ENCODE peak calls at places on chromosomes 1 and 21, in ten cellular contexts. M is GM12864, U is cardiac fibroblast, B is GM06990, J is GM13976, S is adrenal gland, W is Panc1, F is AG09309, N is heart right ventricle, Y is progenitor cell of endocrine pancreas. A is an unnamed sample.

GRCh38 chr21:34535886-34536285 is 23.9 kb upstream of the KCNE1 start:
- DNase-seq in Y (no peak), W (no peak), J (no peak), B (no peak), N (no peak), M (no peak), S (no peak), F (no peak), U (no peak), A (no peak)

GRCh38 chr21:46161800-46162592 is 6.6 kb upstream of the FTCD start:
- DNase-seq in U (no peak), S (no peak), M (no peak), J (no peak), Y (no peak), B (peak), W (no peak), F (no peak), N (no peak), A (peak)

GRCh38 chr1:45750298-45751038 is at the start of gene IPP:
- DNase-seq in N (peak), J (peak), B (peak), M (peak), W (peak), S (peak), U (peak), F (peak), Y (peak), A (peak)

GRCh38 chr1:36847761-36848160 is 186.6 kb downstream of the GRIK3 start:
- DNase-seq in W (no peak), J (no peak), S (no peak), Y (no peak), U (no peak), M (no peak), F (no peak), B (no peak), N (no peak), A (no peak)

GRCh38 chr1:52631759-52632331 is 1.1 kb upstream of the SHISAL2A start:
- DNase-seq in W (no peak), F (no peak), J (no peak), U (no peak), M (no peak), Y (no peak), B (no peak), S (no peak), N (no peak), A (no peak)

GRCh38 chr1:29513357-29513756 is 277.0 kb downstream of the PTPRU start:
- DNase-seq in U (peak), N (no peak), J (peak), W (peak), S (peak), M (no peak), B (no peak), F (peak), Y (no peak), A (peak)

GRCh38 chr21:46151261-46151988 is 4.0 kb downstream of the FTCD start:
- DNase-seq in S (peak), N (no peak), B (peak), F (no peak), U (no peak), M (no peak), J (no peak), W (no peak), Y (no peak), A (peak)

GRCh38 chr1:8821084-8821483 is 3.6 kb upstream of the RERE start:
- DNase-seq in S (no peak), B (no peak), J (no peak), F (no peak), Y (no peak), U (no peak), M (no peak), W (no peak), N (no peak), A (no peak)

GRCh38 chr1:59814180-59814900 is 409 bp upstream of the HOOK1 start:
- DNase-seq in W (no peak), U (no peak), B (peak), J (peak), M (peak), Y (peak), N (peak), F (no peak), S (peak), A (no peak)

GRCh38 chr1:244391761-244392160 is 59.9 kb downstream of the ADSS2 start:
- DNase-seq in N (no peak), F (no peak), M (no peak), W (no peak), Y (no peak), J (no peak), U (no peak), B (no peak), S (no peak), A (peak)

GRCh38 chr1:162562452-162562828 is 918 bp downstream of the UAP1 start:
- DNase-seq in M (no peak), W (peak), U (peak), F (no peak), S (no peak), N (no peak), Y (no peak), B (no peak), J (no peak), A (no peak)

GRCh38 chr1:173038875-173039554 is 11.7 kb downstream of the TNFSF18 start:
- DNase-seq in W (no peak), Y (no peak), S (no peak), F (no peak), B (no peak), N (no peak), J (no peak), U (no peak), M (no peak), A (no peak)

GRCh38 chr1:244730153-244730933 is 77.4 kb downstream of the DESI2 start:
- DNase-seq in M (no peak), B (peak), U (peak), N (peak), F (no peak), W (no peak), Y (peak), J (peak), S (peak), A (peak)

GRCh38 chr1:159429074-159429861 is 2.7 kb upstream of the OR10J4 start:
- DNase-seq in M (no peak), N (no peak), B (no peak), Y (no peak), W (no peak), U (peak), J (no peak), F (peak), S (no peak), A (no peak)

GRCh38 chr1:160256396-160257046 is 5.8 kb downstream of the DCAF8 start:
- DNase-seq in N (no peak), Y (no peak), B (no peak), U (peak), J (no peak), M (no peak), W (no peak), S (peak), F (no peak), A (no peak)

GRCh38 chr21:16587671-16588379 is 858.0 kb downstream of the USP25 start:
- DNase-seq in W (no peak), N (no peak), U (peak), M (no peak), B (no peak), Y (no peak), F (peak), S (peak), J (no peak), A (no peak)

GRCh38 chr21:45506241-45506817 is 35.9 kb downstream of the SLC19A1 start:
- DNase-seq in F (no peak), S (no peak), J (no peak), N (no peak), Y (no peak), W (no peak), B (no peak), U (no peak), M (no peak), A (no peak)

GRCh38 chr1:197915217-197915616 is 2.0 kb upstream of the LHX9 start:
- DNase-seq in W (no peak), M (no peak), B (no peak), N (no peak), U (no peak), S (no peak), Y (no peak), F (no peak), J (no peak), A (no peak)

GRCh38 chr1:155688318-155689121 is at the start of the genes DAP3 and YY1AP1:
- DNase-seq in U (peak), F (peak), S (peak), W (peak), B (peak), M (peak), J (peak), N (peak), Y (peak), A (peak)
- TF ChIP-seq CTCF in U (no peak), F (no peak), S (no peak), W (no peak), B (no peak), M (no peak), J (no peak), N (no peak), Y (no peak), A (no peak)

GRCh38 chr1:93151474-93151873 is 28.7 kb downstream of the TMED5 start:
- DNase-seq in N (no peak), J (no peak), Y (no peak), S (no peak), M (no peak), F (no peak), W (no peak), U (no peak), B (no peak), A (no peak)

GRCh38 chr1:93148001-93148400 is 32.2 kb downstream of the TMED5 start:
- DNase-seq in M (no peak), W (no peak), N (no peak), J (no peak), S (no peak), U (peak), F (no peak), B (no peak), Y (no peak), A (no peak)

GRCh38 chr1:93152835-93153234 is 27.4 kb downstream of the TMED5 start:
- DNase-seq in S (no peak), U (no peak), F (no peak), W (no peak), J (no peak), N (no peak), M (no peak), Y (no peak), B (no peak), A (no peak)

GRCh38 chr1:93154898-93155297 is 25.3 kb downstream of the TMED5 start:
- DNase-seq in Y (no peak), F (no peak), S (no peak), J (no peak), M (no peak), W (no peak), U (no peak), B (no peak), N (no peak), A (no peak)

DNA sequence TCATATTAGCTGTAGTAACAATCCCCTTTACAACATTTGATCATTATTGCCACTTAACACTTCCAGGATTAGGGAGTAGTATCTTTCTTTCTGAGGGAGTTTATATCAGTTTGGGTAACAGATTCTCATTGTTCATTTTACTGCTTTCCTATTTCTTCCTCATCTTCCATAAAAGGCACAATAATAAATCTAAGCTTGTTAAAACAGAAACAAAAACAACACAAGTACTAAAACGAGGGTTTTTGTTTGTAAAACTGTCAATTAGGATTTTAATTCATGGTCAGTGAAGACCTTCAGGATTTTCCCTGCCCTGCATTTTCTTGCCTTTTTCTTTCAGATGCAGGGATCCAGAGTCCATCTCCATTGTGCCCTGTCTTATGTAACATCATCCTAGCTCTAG is 29.5 kb downstream of the TMED5 start:
- DNase-seq in B (no peak), Y (no peak), S (no peak), N (no peak), F (no peak), J (no peak), U (no peak), M (no peak), W (no peak), A (no peak)
- TF ChIP-seq CTCF in B (no peak), Y (no peak), S (no peak), N (no peak), F (no peak), J (no peak), U (no peak), M (no peak), W (no peak), A (no peak)

GRCh38 chr1:68497358-68497698 is 446 bp upstream of the DEPDC1 start:
- DNase-seq in M (no peak), S (no peak), W (no peak), N (no peak), B (no peak), J (no peak), F (no peak), U (no peak), Y (no peak), A (no peak)
- TF ChIP-seq CTCF in M (no peak), S (no peak), W (no peak), N (no peak), B (no peak), J (no peak), F (no peak), U (no peak), Y (no peak), A (no peak)

DNA sequence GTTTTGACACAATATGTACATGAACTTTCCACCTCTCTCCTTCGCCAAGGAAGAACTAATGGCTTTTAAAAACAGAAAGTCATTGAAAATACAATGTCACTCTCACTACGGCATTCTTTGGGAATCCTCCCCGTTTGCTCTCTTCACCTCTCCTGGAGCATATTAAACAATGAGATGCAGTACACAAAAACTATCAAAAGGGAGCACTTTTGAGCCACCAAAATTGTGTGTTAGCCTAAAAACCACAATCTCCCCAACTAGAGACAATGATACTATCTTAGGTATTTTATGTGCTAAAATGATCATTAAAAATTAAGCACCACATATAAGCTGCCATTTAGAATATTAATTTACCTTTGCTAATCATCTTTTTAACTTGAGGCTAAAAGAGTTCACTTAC is 425.5 kb downstream of the KCTD3 start:
- DNase-seq in U (peak), S (no peak), J (peak), W (no peak), Y (no peak), M (no peak), N (no peak), B (no peak), F (no peak), A (no peak)
- TF ChIP-seq CTCF in U (no peak), S (no peak), J (no peak), W (peak), Y (peak), M (peak), N (no peak), B (peak), F (no peak), A (peak)

DNA sequence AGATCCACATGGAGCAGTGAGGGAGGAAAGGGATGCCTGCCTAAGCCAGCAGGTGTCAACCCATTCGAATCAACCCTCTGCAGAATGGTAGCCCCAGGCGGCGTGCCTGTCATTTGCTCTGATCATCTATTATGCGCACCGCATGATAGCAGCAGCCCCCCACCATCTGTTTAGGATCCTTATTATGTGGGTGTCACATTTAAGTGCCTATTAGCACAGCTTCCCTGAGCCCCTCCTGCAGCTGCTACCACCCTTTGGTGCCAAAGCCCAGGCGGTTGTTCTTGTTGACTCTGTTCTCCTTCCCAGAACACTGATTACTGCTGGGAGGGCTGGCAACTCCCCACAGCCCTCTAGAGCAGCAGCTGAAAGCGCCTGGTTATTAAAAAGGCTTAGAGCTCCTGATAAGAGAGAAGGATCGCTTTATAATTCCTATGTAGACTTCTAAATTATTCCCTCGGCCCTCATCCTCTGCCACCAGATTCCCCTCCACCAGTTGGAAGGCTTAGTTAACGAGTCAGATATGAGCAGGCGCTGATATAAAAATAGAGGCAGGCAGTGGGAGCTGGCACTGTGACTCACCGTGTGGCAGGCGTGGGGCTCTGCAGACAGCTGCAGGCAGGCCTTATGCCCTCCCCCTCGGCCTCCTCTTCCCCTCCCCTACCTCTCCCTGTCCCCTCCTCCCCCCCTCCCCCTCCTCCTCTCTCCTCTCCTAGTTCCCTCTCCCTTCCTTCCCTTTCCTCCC is 23.0 kb downstream of the ACTA1 start:
- DNase-seq in B (no peak), F (peak), W (no peak), S (peak), U (peak), Y (no peak), J (no peak), M (no peak), N (peak), A (no peak)
- TF ChIP-seq CTCF in B (no peak), F (no peak), W (no peak), S (no peak), U (no peak), Y (no peak), J (no peak), M (no peak), N (no peak), A (no peak)